ENCODE peak calls at places on chromosome 3, in five cellular contexts. B is glutamatergic neuron; S is stimulated activated CD8-positive, alpha-beta memory T cell treated with anti-CD3 and anti-CD28 coated beads, Interleukin-15, amount 100 ng/mL, for 24 hours; Y is NCI-H345; F is activated CD4-positive, alpha-beta T cell treated with anti-CD3 and anti-CD28 coated beads, Interleukin-2, amount 10 ng/mL, durations not matched to agents 7 days and 5 days. M is an unnamed sample.

GRCh38 chr3:190533511-190534282 is 19.8 kb downstream of the IL1RAP start:
- DNase-seq in F (no peak), B (no peak), Y (no peak), S (no peak), M (no peak)

GRCh38 chr3:195512798-195513345 is 30.3 kb downstream of the PPP1R2 start:
- DNase-seq in Y (no peak), B (no peak), F (no peak), S (no peak), M (no peak)

GRCh38 chr3:197595470-197596185 is 39.9 kb upstream of the BDH1 start:
- DNase-seq in F (no peak), S (no peak), Y (no peak), B (no peak), M (no peak)

GRCh38 chr3:141769171-141769894 is 6.1 kb downstream of the GRK7 start:
- DNase-seq in F (no peak), B (no peak), Y (no peak), S (no peak), M (no peak)

GRCh38 chr3:176855901-176856486 is 341.3 kb downstream of the TBL1XR1 start:
- DNase-seq in F (no peak), Y (no peak), S (no peak), B (no peak), M (no peak)

GRCh38 chr3:25455316-25456232 is 27.5 kb downstream of the RARB start:
- DNase-seq in B (peak), F (no peak), S (no peak), Y (no peak), M (no peak)

GRCh38 chr3:178385280-178385952 is 150.8 kb upstream of the KCNMB2 start:
- DNase-seq in S (no peak), B (peak), F (peak), Y (peak), M (peak)

GRCh38 chr3:31275038-31275562 is 257.6 kb upstream of the STT3B start:
- DNase-seq in S (no peak), Y (no peak), B (no peak), F (no peak), M (no peak)

GRCh38 chr3:177089901-177090300 is 107.4 kb downstream of the TBL1XR1 start:
- DNase-seq in Y (no peak), S (no peak), F (no peak), B (no peak), M (no peak)

GRCh38 chr3:100075731-100076543 is 38.4 kb downstream of the FILIP1L start:
- DNase-seq in F (no peak), Y (no peak), S (no peak), B (no peak), M (no peak)

GRCh38 chr3:1717524-1717923 is 381.1 kb upstream of the CNTN4 start:
- DNase-seq in S (no peak), F (no peak), Y (no peak), B (no peak), M (no peak)

GRCh38 chr3:134357914-134358811 is 16.1 kb downstream of the AMOTL2 start:
- DNase-seq in Y (no peak), S (no peak), B (peak), F (no peak), M (no peak)

GRCh38 chr3:54344601-54345216 is 222.4 kb downstream of the CACNA2D3 start:
- DNase-seq in B (no peak), Y (no peak), S (no peak), F (no peak), M (no peak)

M was measured in endothelial cell.